ENCODE peak calls at places on chromosomes 12 and 14, in ten cellular contexts. W is CD8-positive, alpha-beta T cell; H is DND-41; Z is tibial nerve; Q is brain microvascular endothelial cell; I is right cardiac atrium; J is thoracic aorta; X is HL-60; C is heart right ventricle; B is neuronal stem cell. M is an unnamed sample.

GRCh38 chr12:24719293-24719721 is 229.6 kb downstream of the BCAT1 start:
- DNase-seq in W (no peak), H (peak; percentile 66), Z (no peak), Q (peak; percentile 72), I (no peak), J (no peak), X (no peak), C (no peak), B (no peak), M (peak; percentile 56)

GRCh38 chr12:126617312-126617711 is 1552.1 kb downstream of the AACS start:
- DNase-seq in W (no peak), H (no peak), Z (no peak), Q (no peak), I (no peak), J (no peak), X (peak; percentile 5), C (no peak), B (no peak), M (no peak)

GRCh38 chr14:101634453-101635237 is 73.3 kb downstream of the DIO3 start:
- DNase-seq in W (no peak), H (no peak), Z (no peak), Q (no peak), I (peak; percentile 46), J (no peak), X (no peak), C (no peak), B (no peak), M (no peak)

GRCh38 chr12:101877816-101878811 is 734 bp downstream of the DRAM1 start:
- DNase-seq in W (no peak), H (no peak), Z (peak; percentile 26), Q (no peak), I (no peak), J (no peak), X (no peak), C (no peak), B (no peak), M (no peak)

GRCh38 chr14:99790978-99791376 is 2.2 kb upstream of the EML1 start:
- DNase-seq in W (no peak), H (no peak), Z (no peak), Q (no peak), I (no peak), J (no peak), X (no peak), C (no peak), B (no peak), M (no peak)

GRCh38 chr14:58796201-58796600 is 158.4 kb downstream of the DACT1 start:
- DNase-seq in W (no peak), H (no peak), Z (no peak), Q (no peak), I (no peak), J (no peak), X (no peak), C (no peak), B (no peak), M (no peak)

GRCh38 chr14:71336488-71337192 is 429.4 kb downstream of the PCNX1 start:
- DNase-seq in W (no peak), H (no peak), Z (no peak), Q (no peak), I (no peak), J (no peak), X (no peak), C (no peak), B (no peak), M (no peak)

GRCh38 chr12:95674088-95674595 is 116.4 kb downstream of the NTN4 start:
- DNase-seq in W (no peak), H (no peak), Z (no peak), Q (no peak), I (no peak), J (no peak), X (no peak), C (no peak), B (no peak), M (no peak)

GRCh38 chr12:83471341-83471740 is 784.6 kb downstream of the TMTC2 start:
- DNase-seq in W (no peak), H (no peak), Z (no peak), Q (no peak), I (no peak), J (no peak), X (no peak), C (no peak), B (no peak), M (no peak)
- H3K27ac ChIP-seq in W (no peak overlapping the region), H (no peak overlapping the region), Z (no peak overlapping the region), Q (no peak overlapping the region), I (no peak overlapping the region), J (no peak overlapping the region), X (no peak overlapping the region), C (no peak overlapping the region), B (no peak overlapping the region), M (no peak overlapping the region)

GRCh38 chr12:774051-774614 is 21.8 kb downstream of the WNK1 start:
- DNase-seq in W (no peak), H (no peak), Z (no peak), Q (no peak), I (no peak), J (no peak), X (peak; percentile 6), C (no peak), B (no peak), M (no peak)
- H3K27ac ChIP-seq in W (no peak overlapping the region), H (no peak overlapping the region), Z (no peak overlapping the region), Q (no peak overlapping the region), I (no peak overlapping the region), J (no peak overlapping the region), X (peak overlapping the region; percentile 18), C (peak overlapping the region; percentile 24), B (peak overlapping the region; percentile 23), M (peak overlapping the region; percentile 11)

GRCh38 chr12:68359669-68360068 is 27.5 kb upstream of the MDM1 start:
- DNase-seq in W (no peak), H (no peak), Z (no peak), Q (no peak), I (no peak), J (no peak), X (peak; percentile 74), C (no peak), B (no peak), M (no peak)
- H3K27ac ChIP-seq in W (no peak overlapping the region), H (no peak overlapping the region), Z (no peak overlapping the region), Q (no peak overlapping the region), I (no peak overlapping the region), J (no peak overlapping the region), X (peak overlapping the region; percentile 75), C (no peak overlapping the region), B (no peak overlapping the region), M (no peak overlapping the region)

GRCh38 chr12:22284871-22285270 is 49.6 kb downstream of the ST8SIA1 start:
- DNase-seq in W (no peak), H (no peak), Z (no peak), Q (no peak), I (no peak), J (no peak), X (no peak), C (no peak), B (no peak), M (no peak)

GRCh38 chr12:22286569-22286968 is 47.9 kb downstream of the ST8SIA1 start:
- DNase-seq in W (no peak), H (no peak), Z (no peak), Q (peak; percentile 82), I (no peak), J (no peak), X (no peak), C (no peak), B (no peak), M (no peak)

GRCh38 chr12:22287776-22288621 is 46.5 kb downstream of the ST8SIA1 start:
- DNase-seq in W (no peak), H (peak; percentile 48), Z (no peak), Q (peak; percentile 55), I (no peak), J (no peak), X (peak; percentile 17), C (no peak), B (no peak), M (peak; percentile 6)

GRCh38 chr12:22287056-22287455 is 47.5 kb downstream of the ST8SIA1 start:
- DNase-seq in W (no peak), H (no peak), Z (no peak), Q (no peak), I (no peak), J (no peak), X (no peak), C (no peak), B (no peak), M (no peak)

GRCh38 chr12:22285871-22286270 is 48.6 kb downstream of the ST8SIA1 start:
- DNase-seq in W (no peak), H (no peak), Z (no peak), Q (no peak), I (no peak), J (no peak), X (no peak), C (no peak), B (no peak), M (no peak)
- H3K27ac ChIP-seq in W (no peak overlapping the region), H (no peak overlapping the region), Z (no peak overlapping the region), Q (peak overlapping the region; percentile 64), I (no peak overlapping the region), J (no peak overlapping the region), X (no peak overlapping the region), C (no peak overlapping the region), B (no peak overlapping the region), M (no peak overlapping the region)

GRCh38 chr14:61101803-61102548 is 120.9 kb downstream of the SLC38A6 start:
- DNase-seq in W (no peak), H (no peak), Z (no peak), Q (no peak), I (no peak), J (no peak), X (peak; percentile 62), C (no peak), B (no peak), M (no peak)

GRCh38 chr14:61102549-61103466 is 121.8 kb downstream of the SLC38A6 start:
- DNase-seq in W (no peak), H (no peak), Z (no peak), Q (no peak), I (no peak), J (no peak), X (peak; percentile 53), C (no peak), B (no peak), M (no peak)

GRCh38 chr14:61103541-61104339 is 122.7 kb downstream of the SLC38A6 start:
- DNase-seq in W (no peak), H (no peak), Z (peak; percentile 49), Q (peak; percentile 97), I (peak; percentile 72), J (peak; percentile 42), X (peak; percentile 36), C (peak; percentile 45), B (no peak), M (no peak)

GRCh38 chr14:61106627-61107147 is 125.6 kb downstream of the SLC38A6 start:
- DNase-seq in W (no peak), H (no peak), Z (no peak), Q (no peak), I (no peak), J (no peak), X (no peak), C (no peak), B (no peak), M (no peak)

DNA sequence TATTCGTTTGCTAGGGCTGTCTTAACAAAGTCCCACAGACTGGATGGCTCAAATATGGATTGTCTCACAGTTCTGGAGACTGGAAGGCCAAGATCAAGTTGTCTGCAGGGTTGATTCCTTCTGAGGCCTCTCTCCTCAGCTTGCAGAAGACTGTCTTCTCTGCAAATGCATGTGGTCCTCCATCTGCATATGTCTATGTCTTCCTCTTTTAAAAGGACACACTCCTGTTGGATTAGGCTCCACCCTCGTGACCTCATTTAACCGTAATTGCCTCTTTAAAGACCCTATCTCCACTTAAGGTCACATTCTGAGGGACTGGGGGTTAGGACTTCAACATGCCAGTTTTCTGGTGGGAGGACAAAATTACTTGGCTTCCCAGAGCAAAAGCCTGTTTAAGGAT is 123.3 kb downstream of the SLC38A6 start:
- DNase-seq in W (no peak), H (no peak), Z (no peak), Q (no peak), I (no peak), J (no peak), X (no peak), C (no peak), B (no peak), M (no peak)
- H3K27ac ChIP-seq in W (no peak overlapping the region), H (no peak overlapping the region), Z (peak overlapping the region; percentile 28), Q (peak overlapping the region; percentile 94), I (no peak overlapping the region), J (peak overlapping the region; percentile 85), X (no peak overlapping the region), C (peak overlapping the region; percentile 57), B (no peak overlapping the region), M (no peak overlapping the region)